ENCODE peak calls at places on chromosomes 11 and 22, in four cellular contexts. One of them, this sample, is unnamed.

GRCh38 chr11:126751242-126751641 is 249.3 kb downstream of the KIRREL3 start:
- DNase-seq in HepG2: no peak
- DNase-seq in GM12878: no peak
- DNase-seq in SK-N-SH: no peak
- DNase-seq in this sample: no peak

GRCh38 chr11:58577441-58578135 is 1.3 kb upstream of the ZFP91 start:
- DNase-seq in HepG2: peak
- DNase-seq in GM12878: peak
- DNase-seq in SK-N-SH: no peak
- DNase-seq in this sample: no peak

GRCh38 chr22:30885001-30885366 is 83.6 kb downstream of the MORC2 start:
- DNase-seq in HepG2: no peak
- DNase-seq in GM12878: no peak
- DNase-seq in SK-N-SH: no peak
- DNase-seq in this sample: no peak

GRCh38 chr11:1929621-1930447 is 10.3 kb downstream of the TNNT3 start:
- DNase-seq in HepG2: no peak
- DNase-seq in GM12878: no peak
- DNase-seq in SK-N-SH: no peak
- DNase-seq in this sample: no peak

GRCh38 chr22:21025266-21025665 is 7.1 kb downstream of the SLC7A4 start:
- DNase-seq in HepG2: no peak
- DNase-seq in GM12878: no peak
- DNase-seq in SK-N-SH: no peak
- DNase-seq in this sample: no peak

GRCh38 chr11:1038361-1038760 is 1.8 kb upstream of the MUC6 start:
- DNase-seq in HepG2: no peak
- DNase-seq in GM12878: no peak
- DNase-seq in SK-N-SH: no peak
- DNase-seq in this sample: no peak

GRCh38 chr11:78045851-78046485 is 17.7 kb upstream of the THRSP start:
- DNase-seq in HepG2: peak
- DNase-seq in GM12878: no peak
- DNase-seq in SK-N-SH: peak
- DNase-seq in this sample: peak

GRCh38 chr11:27228232-27228631 is 134.8 kb downstream of the CCDC34 start:
- DNase-seq in HepG2: no peak
- DNase-seq in GM12878: no peak
- DNase-seq in SK-N-SH: no peak
- DNase-seq in this sample: no peak

GRCh38 chr11:35375332-35376125 is 43.8 kb downstream of the SLC1A2 start:
- DNase-seq in HepG2: no peak
- DNase-seq in GM12878: no peak
- DNase-seq in SK-N-SH: no peak
- DNase-seq in this sample: no peak

GRCh38 chr11:118098996-118099837 is 12.5 kb upstream of the SMIM35 start:
- DNase-seq in HepG2: no peak
- DNase-seq in GM12878: no peak
- DNase-seq in SK-N-SH: no peak
- DNase-seq in this sample: peak

GRCh38 chr11:102734650-102735049 is 9.9 kb upstream of the MMP8 start:
- DNase-seq in HepG2: no peak
- DNase-seq in GM12878: no peak
- DNase-seq in SK-N-SH: no peak
- DNase-seq in this sample: no peak

GRCh38 chr22:24471570-24471969 is 23.6 kb upstream of the UPB1 start:
- DNase-seq in HepG2: no peak
- DNase-seq in GM12878: no peak
- DNase-seq in SK-N-SH: no peak
- DNase-seq in this sample: no peak

GRCh38 chr11:110497204-110497987 is 67.6 kb downstream of the FDX1 start:
- DNase-seq in HepG2: no peak
- DNase-seq in GM12878: no peak
- DNase-seq in SK-N-SH: no peak
- DNase-seq in this sample: no peak

GRCh38 chr11:221998-222789 is 13.9 kb downstream of the SIRT3 start:
- DNase-seq in HepG2: no peak
- DNase-seq in GM12878: no peak
- DNase-seq in SK-N-SH: no peak
- DNase-seq in this sample: no peak

GRCh38 chr11:76861490-76861953 is 804 bp downstream of the ACER3 start:
- DNase-seq in HepG2: no peak
- DNase-seq in GM12878: no peak
- DNase-seq in SK-N-SH: no peak
- DNase-seq in this sample: peak

GRCh38 chr22:39559456-39560105 is 11.0 kb upstream of the CACNA1I start:
- DNase-seq in HepG2: no peak
- DNase-seq in GM12878: no peak
- DNase-seq in SK-N-SH: peak
- DNase-seq in this sample: peak

GRCh38 chr22:40637181-40638150 is 947 bp upstream of the MRTFA start:
- DNase-seq in HepG2: no peak
- DNase-seq in GM12878: no peak
- DNase-seq in SK-N-SH: no peak
- DNase-seq in this sample: peak

GRCh38 chr22:26245001-26245400 is 75.7 kb downstream of the SEZ6L start:
- DNase-seq in HepG2: no peak
- DNase-seq in GM12878: no peak
- DNase-seq in SK-N-SH: no peak
- DNase-seq in this sample: no peak

GRCh38 chr11:133894956-133895549 is 49.7 kb upstream of the SPATA19 start:
- DNase-seq in HepG2: no peak
- DNase-seq in GM12878: peak
- DNase-seq in SK-N-SH: peak
- DNase-seq in this sample: no peak

GRCh38 chr11:119369035-119369925 is 12.2 kb downstream of the USP2 start:
- DNase-seq in HepG2: peak
- DNase-seq in GM12878: no peak
- DNase-seq in SK-N-SH: peak
- DNase-seq in this sample: no peak

GRCh38 chr11:60771879-60772525 is 13.1 kb upstream of the MS4A10 start:
- DNase-seq in HepG2: no peak
- DNase-seq in GM12878: no peak
- DNase-seq in SK-N-SH: no peak
- DNase-seq in this sample: no peak

GRCh38 chr11:91248199-91248807 is 976.3 kb upstream of the FAT3 start:
- DNase-seq in HepG2: peak
- DNase-seq in GM12878: no peak
- DNase-seq in SK-N-SH: no peak
- DNase-seq in this sample: peak

GRCh38 chr11:35927730-35928129 is 16.1 kb upstream of the LDLRAD3 start:
- DNase-seq in HepG2: peak
- DNase-seq in GM12878: no peak
- DNase-seq in SK-N-SH: no peak
- DNase-seq in this sample: no peak

GRCh38 chr11:100730266-100730665 is 43.2 kb downstream of the ARHGAP42 start:
- DNase-seq in HepG2: no peak
- DNase-seq in GM12878: no peak
- DNase-seq in SK-N-SH: no peak
- DNase-seq in this sample: no peak

GRCh38 chr22:22590136-22590891 is 31.2 kb upstream of the PRAME start:
- DNase-seq in HepG2: no peak
- DNase-seq in GM12878: no peak
- DNase-seq in SK-N-SH: no peak
- DNase-seq in this sample: no peak

GRCh38 chr11:86639172-86639571 is 33.2 kb downstream of the ME3 start:
- DNase-seq in HepG2: no peak
- DNase-seq in GM12878: no peak
- DNase-seq in SK-N-SH: no peak
- DNase-seq in this sample: no peak

GRCh38 chr11:68122936-68123539 is 1.9 kb upstream of the CHKA start:
- DNase-seq in HepG2: peak
- DNase-seq in GM12878: no peak
- DNase-seq in SK-N-SH: no peak
- DNase-seq in this sample: no peak

GRCh38 chr22:25702046-25702445 is 39.9 kb upstream of the MYO18B start:
- DNase-seq in HepG2: peak
- DNase-seq in GM12878: no peak
- DNase-seq in SK-N-SH: peak
- DNase-seq in this sample: no peak

GRCh38 chr11:12102588-12103410 is 7.6 kb upstream of the MICAL2 start:
- DNase-seq in HepG2: no peak
- DNase-seq in GM12878: no peak
- DNase-seq in SK-N-SH: no peak
- DNase-seq in this sample: no peak

GRCh38 chr11:42315267-42315666 is 855.8 kb upstream of the LRRC4C start:
- DNase-seq in HepG2: no peak
- DNase-seq in GM12878: no peak
- DNase-seq in SK-N-SH: no peak
- DNase-seq in this sample: no peak

GRCh38 chr22:32591620-32592019 is 117.0 kb downstream of the FBXO7 start:
- DNase-seq in HepG2: no peak
- DNase-seq in GM12878: no peak
- DNase-seq in SK-N-SH: no peak
- DNase-seq in this sample: no peak

GRCh38 chr11:112255075-112255739 is 5.5 kb downstream of the PLET1 start:
- DNase-seq in HepG2: peak
- DNase-seq in GM12878: no peak
- DNase-seq in SK-N-SH: no peak
- DNase-seq in this sample: peak

GRCh38 chr22:38645430-38645829 is 10.8 kb downstream of the FAM227A start:
- DNase-seq in HepG2: no peak
- DNase-seq in GM12878: no peak
- DNase-seq in SK-N-SH: no peak
- DNase-seq in this sample: no peak

GRCh38 chr11:11786234-11786633 is 55.5 kb upstream of the USP47 start:
- DNase-seq in HepG2: no peak
- DNase-seq in GM12878: no peak
- DNase-seq in SK-N-SH: no peak
- DNase-seq in this sample: no peak

GRCh38 chr22:22378446-22379415 is 129.8 kb downstream of the ZNF280B start:
- DNase-seq in HepG2: no peak
- DNase-seq in GM12878: no peak
- DNase-seq in SK-N-SH: no peak
- DNase-seq in this sample: no peak

GRCh38 chr11:130909650-130910049 is 6.6 kb downstream of the SNX19 start:
- DNase-seq in HepG2: no peak
- DNase-seq in GM12878: no peak
- DNase-seq in SK-N-SH: no peak
- DNase-seq in this sample: no peak

GRCh38 chr22:44396727-44397722 is 84.3 kb upstream of the SHISAL1 start:
- DNase-seq in HepG2: no peak
- DNase-seq in GM12878: no peak
- DNase-seq in SK-N-SH: peak
- DNase-seq in this sample: no peak
- TF ChIP-seq SMC3 in HepG2: no peak
- TF ChIP-seq SMC3 in GM12878: no peak
- TF ChIP-seq SMC3 in SK-N-SH: no peak
- TF ChIP-seq SMC3 in this sample: no peak

DNA sequence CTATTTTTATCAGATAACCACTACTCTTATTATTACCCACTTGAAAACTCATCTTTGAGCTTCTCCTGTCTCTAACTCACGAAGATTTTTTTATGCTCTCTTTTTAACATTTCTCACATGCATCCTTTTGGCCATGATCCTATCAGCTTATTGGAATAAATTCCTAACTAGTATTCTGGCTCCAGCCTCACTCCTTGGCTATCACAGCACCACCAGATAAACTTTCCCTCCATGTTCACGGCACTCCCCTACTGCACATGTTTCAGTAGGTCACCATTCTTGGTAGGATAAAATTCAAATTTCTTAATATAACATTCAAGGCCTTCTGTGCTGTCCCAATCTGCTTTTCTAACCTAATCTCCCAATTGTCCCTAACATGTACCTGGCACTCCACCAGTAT is 186.6 kb upstream of the UBASH3B start:
- DNase-seq in HepG2: no peak
- DNase-seq in GM12878: no peak
- DNase-seq in SK-N-SH: no peak
- DNase-seq in this sample: no peak
- TF ChIP-seq ZBTB33 in HepG2: no peak
- TF ChIP-seq ZBTB33 in GM12878: no peak
- TF ChIP-seq ZBTB33 in SK-N-SH: no peak
- TF ChIP-seq ZBTB33 in this sample: no peak

DNA sequence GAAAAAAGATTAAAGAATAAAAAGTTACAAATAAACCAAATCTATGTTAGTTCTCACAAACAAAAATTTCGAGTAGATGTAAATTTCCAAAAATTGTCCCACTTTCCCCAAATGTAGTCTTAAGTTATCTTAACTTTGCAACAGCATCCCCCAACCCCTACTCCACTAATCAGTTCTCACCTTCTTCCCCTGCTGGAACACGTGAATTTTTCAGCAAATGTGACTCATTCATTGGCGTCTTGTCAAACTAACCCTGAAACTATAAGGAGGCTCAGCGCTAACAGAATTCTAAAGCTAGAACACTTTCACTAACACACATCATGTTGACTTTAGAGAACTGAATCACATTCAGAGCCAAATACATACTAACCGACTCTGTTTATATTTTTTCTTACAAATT is 46.1 kb downstream of the PHF21A start:
- DNase-seq in HepG2: no peak
- DNase-seq in GM12878: no peak
- DNase-seq in SK-N-SH: no peak
- DNase-seq in this sample: peak
- TF ChIP-seq JUND in HepG2: no peak
- TF ChIP-seq JUND in GM12878: no peak
- TF ChIP-seq JUND in SK-N-SH: no peak
- TF ChIP-seq JUND in this sample: peak

GRCh38 chr22:46483353-46483752 is 54.1 kb downstream of the CELSR1 start:
- DNase-seq in HepG2: no peak
- DNase-seq in GM12878: peak
- DNase-seq in SK-N-SH: no peak
- DNase-seq in this sample: no peak

GRCh38 chr22:46487318-46487717 is 50.1 kb downstream of the CELSR1 start:
- DNase-seq in HepG2: no peak
- DNase-seq in GM12878: no peak
- DNase-seq in SK-N-SH: peak
- DNase-seq in this sample: no peak

GRCh38 chr22:46482311-46482710 is 55.1 kb downstream of the CELSR1 start:
- DNase-seq in HepG2: no peak
- DNase-seq in GM12878: no peak
- DNase-seq in SK-N-SH: no peak
- DNase-seq in this sample: no peak

GRCh38 chr22:46484156-46484860 is 53.1 kb downstream of the CELSR1 start:
- DNase-seq in HepG2: no peak
- DNase-seq in GM12878: no peak
- DNase-seq in SK-N-SH: peak
- DNase-seq in this sample: no peak

GRCh38 chr22:46484861-46485595 is 52.4 kb downstream of the CELSR1 start:
- DNase-seq in HepG2: no peak
- DNase-seq in GM12878: no peak
- DNase-seq in SK-N-SH: no peak
- DNase-seq in this sample: no peak
- TF ChIP-seq SMC3 in HepG2: no peak
- TF ChIP-seq SMC3 in GM12878: no peak
- TF ChIP-seq SMC3 in SK-N-SH: no peak
- TF ChIP-seq SMC3 in this sample: no peak